ENCODE peak calls at places on chromosomes 2 and 18, in six cellular contexts. One of them, this sample, is unnamed.

GRCh38 chr18:69949538-69949936 is 1.9 kb upstream of the CD226 start:
- DNase-seq in neuronal stem cell: no peak
- DNase-seq in H9: no peak
- DNase-seq in H1: no peak
- DNase-seq in IMR-90: no peak
- DNase-seq in mesendoderm: no peak
- DNase-seq in this sample: no peak

GRCh38 chr18:38011446-38011845 is 445.8 kb upstream of the CELF4 start:
- DNase-seq in neuronal stem cell: no peak
- DNase-seq in H9: no peak
- DNase-seq in H1: no peak
- DNase-seq in IMR-90: no peak
- DNase-seq in mesendoderm: no peak
- DNase-seq in this sample: peak; percentile 80

GRCh38 chr2:190517468-190517867 is 17.1 kb downstream of the NEMP2 start:
- DNase-seq in neuronal stem cell: no peak
- DNase-seq in H9: no peak
- DNase-seq in H1: no peak
- DNase-seq in IMR-90: no peak
- DNase-seq in mesendoderm: no peak
- DNase-seq in this sample: no peak

GRCh38 chr2:208245746-208246145 is 9.1 kb downstream of the IDH1 start:
- DNase-seq in neuronal stem cell: no peak
- DNase-seq in H9: no peak
- DNase-seq in H1: no peak
- DNase-seq in IMR-90: no peak
- DNase-seq in mesendoderm: no peak
- DNase-seq in this sample: no peak

GRCh38 chr2:38037757-38038615 is 38.0 kb downstream of the CYP1B1 start:
- DNase-seq in neuronal stem cell: peak; percentile 41
- DNase-seq in H9: peak; percentile 69
- DNase-seq in H1: no peak
- DNase-seq in IMR-90: peak; percentile 47
- DNase-seq in mesendoderm: peak; percentile 70
- DNase-seq in this sample: peak; percentile 52

GRCh38 chr18:26978812-26979341 is 113.4 kb upstream of the AQP4 start:
- DNase-seq in neuronal stem cell: no peak
- DNase-seq in H9: no peak
- DNase-seq in H1: no peak
- DNase-seq in IMR-90: no peak
- DNase-seq in mesendoderm: no peak
- DNase-seq in this sample: no peak

GRCh38 chr18:39966275-39966674 is 1988.8 kb upstream of the PIK3C3 start:
- DNase-seq in neuronal stem cell: no peak
- DNase-seq in H9: peak; percentile 35
- DNase-seq in H1: peak; percentile 21
- DNase-seq in IMR-90: no peak
- DNase-seq in mesendoderm: peak; percentile 62
- DNase-seq in this sample: no peak

GRCh38 chr2:12870692-12871091 is 154.0 kb downstream of the TRIB2 start:
- DNase-seq in neuronal stem cell: no peak
- DNase-seq in H9: no peak
- DNase-seq in H1: no peak
- DNase-seq in IMR-90: peak; percentile 11
- DNase-seq in mesendoderm: no peak
- DNase-seq in this sample: no peak

GRCh38 chr2:3265471-3265870 is 112.1 kb downstream of the EIPR1 start:
- DNase-seq in neuronal stem cell: no peak
- DNase-seq in H9: no peak
- DNase-seq in H1: no peak
- DNase-seq in IMR-90: no peak
- DNase-seq in mesendoderm: no peak
- DNase-seq in this sample: no peak

GRCh38 chr2:201909348-201909747 is 103.0 kb downstream of the CDK15 start:
- DNase-seq in neuronal stem cell: no peak
- DNase-seq in H9: no peak
- DNase-seq in H1: no peak
- DNase-seq in IMR-90: peak; percentile 97
- DNase-seq in mesendoderm: no peak
- DNase-seq in this sample: peak; percentile 81

GRCh38 chr2:70086838-70087702 is at the start of gene PCBP1:
- DNase-seq in neuronal stem cell: peak; percentile 91
- DNase-seq in H9: peak; percentile 89
- DNase-seq in H1: peak; percentile 73
- DNase-seq in IMR-90: peak; percentile 95
- DNase-seq in mesendoderm: peak; percentile 98
- DNase-seq in this sample: peak; percentile 96

GRCh38 chr18:33536904-33537303 is 41.1 kb upstream of the ASXL3 start:
- DNase-seq in neuronal stem cell: no peak
- DNase-seq in H9: no peak
- DNase-seq in H1: no peak
- DNase-seq in IMR-90: no peak
- DNase-seq in mesendoderm: no peak
- DNase-seq in this sample: no peak

GRCh38 chr2:15582645-15583340 is 8.9 kb upstream of the DDX1 start:
- DNase-seq in neuronal stem cell: no peak
- DNase-seq in H9: no peak
- DNase-seq in H1: no peak
- DNase-seq in IMR-90: no peak
- DNase-seq in mesendoderm: no peak
- DNase-seq in this sample: no peak

GRCh38 chr2:70014959-70015358 is 53.5 kb upstream of the ASPRV1 start:
- DNase-seq in neuronal stem cell: no peak
- DNase-seq in H9: no peak
- DNase-seq in H1: no peak
- DNase-seq in IMR-90: no peak
- DNase-seq in mesendoderm: no peak
- DNase-seq in this sample: no peak

GRCh38 chr2:46067501-46068292 is 229.5 kb upstream of the EPAS1 start:
- DNase-seq in neuronal stem cell: no peak
- DNase-seq in H9: no peak
- DNase-seq in H1: no peak
- DNase-seq in IMR-90: peak; percentile 96
- DNase-seq in mesendoderm: peak; percentile 44
- DNase-seq in this sample: peak; percentile 98

GRCh38 chr2:29262681-29263260 is 147.6 kb downstream of the CLIP4 start:
- DNase-seq in neuronal stem cell: no peak
- DNase-seq in H9: no peak
- DNase-seq in H1: no peak
- DNase-seq in IMR-90: no peak
- DNase-seq in mesendoderm: peak; percentile 21
- DNase-seq in this sample: no peak

GRCh38 chr2:108534577-108535379 is 508 bp downstream of the LIMS1 start:
- DNase-seq in neuronal stem cell: peak; percentile 40
- DNase-seq in H9: peak; percentile 34
- DNase-seq in H1: no peak
- DNase-seq in IMR-90: no peak
- DNase-seq in mesendoderm: peak; percentile 65
- DNase-seq in this sample: peak; percentile 56

GRCh38 chr2:231393149-231394131 is 2.1 kb upstream of the B3GNT7 start:
- DNase-seq in neuronal stem cell: no peak
- DNase-seq in H9: peak; percentile 81
- DNase-seq in H1: no peak
- DNase-seq in IMR-90: no peak
- DNase-seq in mesendoderm: peak; percentile 74
- DNase-seq in this sample: no peak

GRCh38 chr2:24492283-24493272 is 1.5 kb downstream of the NCOA1 start:
- DNase-seq in neuronal stem cell: peak; percentile 20
- DNase-seq in H9: no peak
- DNase-seq in H1: no peak
- DNase-seq in IMR-90: no peak
- DNase-seq in mesendoderm: peak; percentile 35
- DNase-seq in this sample: peak; percentile 56

GRCh38 chr18:11807233-11807632 is 44.0 kb upstream of the CHMP1B start:
- DNase-seq in neuronal stem cell: no peak
- DNase-seq in H9: no peak
- DNase-seq in H1: no peak
- DNase-seq in IMR-90: peak; percentile 35
- DNase-seq in mesendoderm: no peak
- DNase-seq in this sample: no peak

GRCh38 chr2:15112216-15112615 is 448.9 kb downstream of the NBAS start:
- DNase-seq in neuronal stem cell: peak; percentile 33
- DNase-seq in H9: no peak
- DNase-seq in H1: no peak
- DNase-seq in IMR-90: peak; percentile 56
- DNase-seq in mesendoderm: peak; percentile 53
- DNase-seq in this sample: peak; percentile 45

GRCh38 chr2:134927195-134927594 is 8.6 kb downstream of the CCNT2 start:
- DNase-seq in neuronal stem cell: no peak
- DNase-seq in H9: no peak
- DNase-seq in H1: no peak
- DNase-seq in IMR-90: peak; percentile 69
- DNase-seq in mesendoderm: no peak
- DNase-seq in this sample: peak; percentile 49

GRCh38 chr18:35588995-35589394 is 7.5 kb downstream of the GALNT1 start:
- DNase-seq in neuronal stem cell: no peak
- DNase-seq in H9: peak; percentile 65
- DNase-seq in H1: peak; percentile 46
- DNase-seq in IMR-90: no peak
- DNase-seq in mesendoderm: peak; percentile 86
- DNase-seq in this sample: no peak

GRCh38 chr2:26185304-26185928 is 12.5 kb downstream of the GAREM2 start:
- DNase-seq in neuronal stem cell: no peak
- DNase-seq in H9: no peak
- DNase-seq in H1: no peak
- DNase-seq in IMR-90: no peak
- DNase-seq in mesendoderm: no peak
- DNase-seq in this sample: no peak
- H3K4me2 ChIP-seq in neuronal stem cell: no peak overlapping the region
- H3K4me2 ChIP-seq in H9: peak overlapping the region; percentile 20
- H3K4me2 ChIP-seq in H1: peak overlapping the region; percentile 96
- H3K4me2 ChIP-seq in IMR-90: peak overlapping the region; percentile 50
- H3K4me2 ChIP-seq in mesendoderm: peak overlapping the region; percentile 33
- H3K4me2 ChIP-seq in this sample: no peak overlapping the region

GRCh38 chr18:3248062-3248669 is 565 bp downstream of the MYL12A start:
- DNase-seq in neuronal stem cell: peak; percentile 39
- DNase-seq in H9: no peak
- DNase-seq in H1: no peak
- DNase-seq in IMR-90: peak; percentile 59
- DNase-seq in mesendoderm: no peak
- DNase-seq in this sample: peak; percentile 65

GRCh38 chr18:3245853-3246635 is 1.6 kb upstream of the MYL12A start:
- DNase-seq in neuronal stem cell: peak; percentile 69
- DNase-seq in H9: peak; percentile 92
- DNase-seq in H1: peak; percentile 85
- DNase-seq in IMR-90: peak; percentile 82
- DNase-seq in mesendoderm: peak; percentile 95
- DNase-seq in this sample: peak; percentile 88

GRCh38 chr18:3246636-3247242 is 862 bp upstream of the MYL12A start:
- DNase-seq in neuronal stem cell: no peak
- DNase-seq in H9: no peak
- DNase-seq in H1: no peak
- DNase-seq in IMR-90: no peak
- DNase-seq in mesendoderm: no peak
- DNase-seq in this sample: no peak

GRCh38 chr18:3248670-3249359 is 1.2 kb downstream of the MYL12A start:
- DNase-seq in neuronal stem cell: no peak
- DNase-seq in H9: no peak
- DNase-seq in H1: no peak
- DNase-seq in IMR-90: peak; percentile 57
- DNase-seq in mesendoderm: no peak
- DNase-seq in this sample: peak; percentile 56

GRCh38 chr18:3247243-3248061 is at the start of gene MYL12A:
- DNase-seq in neuronal stem cell: peak; percentile 94
- DNase-seq in H9: peak; percentile 99
- DNase-seq in H1: peak; percentile 98
- DNase-seq in IMR-90: peak; percentile 98
- DNase-seq in mesendoderm: peak; percentile 99
- DNase-seq in this sample: peak; percentile 98
- H3K4ac ChIP-seq in neuronal stem cell: peak within 1 kb of the TSS; percentile 53
- H3K4ac ChIP-seq in H9: peak within 1 kb of the TSS; percentile 24
- H3K4ac ChIP-seq in H1: no peak within 1 kb of the TSS
- H3K4ac ChIP-seq in IMR-90: peak within 1 kb of the TSS; percentile 95
- H3K4ac ChIP-seq in mesendoderm: peak within 1 kb of the TSS; percentile 92
- H3K4ac ChIP-seq in this sample: peak within 1 kb of the TSS; percentile 95

DNA sequence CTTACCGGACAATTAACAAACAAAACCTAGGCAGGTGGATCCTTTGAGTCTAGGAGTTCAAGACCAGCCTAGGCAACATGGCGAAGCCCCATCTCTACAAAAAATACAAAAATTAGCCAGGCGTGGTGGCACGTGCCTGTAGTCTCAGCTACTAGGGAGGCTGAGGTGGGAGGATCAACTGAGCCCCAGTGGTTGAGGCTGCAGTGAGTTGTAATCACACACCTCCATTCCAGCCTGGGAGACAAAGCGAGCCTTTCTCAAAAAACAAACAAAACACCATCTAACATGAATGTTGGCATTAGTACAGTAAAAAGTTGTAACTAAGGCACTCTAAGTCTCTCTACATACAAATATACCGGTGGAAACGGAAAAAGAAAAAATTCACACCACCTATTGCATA is 5.3 kb downstream of the SP3 start:
- DNase-seq in neuronal stem cell: no peak
- DNase-seq in H9: no peak
- DNase-seq in H1: no peak
- DNase-seq in IMR-90: no peak
- DNase-seq in mesendoderm: no peak
- DNase-seq in this sample: no peak
- H3K4me2 ChIP-seq in neuronal stem cell: no peak overlapping the region
- H3K4me2 ChIP-seq in H9: no peak overlapping the region
- H3K4me2 ChIP-seq in H1: no peak overlapping the region
- H3K4me2 ChIP-seq in IMR-90: no peak overlapping the region
- H3K4me2 ChIP-seq in mesendoderm: no peak overlapping the region
- H3K4me2 ChIP-seq in this sample: no peak overlapping the region

GRCh38 chr18:79985172-79985571 is 3.2 kb downstream of the TXNL4A start:
- DNase-seq in neuronal stem cell: no peak
- DNase-seq in H9: no peak
- DNase-seq in H1: no peak
- DNase-seq in IMR-90: no peak
- DNase-seq in mesendoderm: no peak
- DNase-seq in this sample: no peak
- H3K4ac ChIP-seq in neuronal stem cell: no peak overlapping the region
- H3K4ac ChIP-seq in H9: no peak overlapping the region
- H3K4ac ChIP-seq in H1: no peak overlapping the region
- H3K4ac ChIP-seq in IMR-90: no peak overlapping the region
- H3K4ac ChIP-seq in mesendoderm: no peak overlapping the region
- H3K4ac ChIP-seq in this sample: no peak overlapping the region